ENCODE peak calls at places on chromosomes 2 and 18, in four cellular contexts. One of them, this sample, is unnamed.

GRCh38 chr2:197358927-197359326 is 48.3 kb upstream of the ANKRD44 start:
- DNase-seq in hepatocyte: no peak
- DNase-seq in psoas muscle: no peak
- DNase-seq in sigmoid colon: no peak
- DNase-seq in this sample: no peak

GRCh38 chr2:11417946-11418585 is 47.9 kb downstream of the E2F6 start:
- DNase-seq in hepatocyte: no peak
- DNase-seq in psoas muscle: no peak
- DNase-seq in sigmoid colon: no peak
- DNase-seq in this sample: no peak

GRCh38 chr2:322326-322725 is 34.4 kb upstream of the ALKAL2 start:
- DNase-seq in hepatocyte: no peak
- DNase-seq in psoas muscle: no peak
- DNase-seq in sigmoid colon: no peak
- DNase-seq in this sample: no peak

GRCh38 chr18:12031836-12032235 is 50.5 kb downstream of the IMPA2 start:
- DNase-seq in hepatocyte: no peak
- DNase-seq in psoas muscle: peak; percentile 81
- DNase-seq in sigmoid colon: peak; percentile 92
- DNase-seq in this sample: peak; percentile 47

GRCh38 chr2:206328979-206329378 is 54.5 kb downstream of the ZDBF2 start:
- DNase-seq in hepatocyte: no peak
- DNase-seq in psoas muscle: no peak
- DNase-seq in sigmoid colon: no peak
- DNase-seq in this sample: no peak

GRCh38 chr18:59270689-59271257 is 2.5 kb downstream of the RAX start:
- DNase-seq in hepatocyte: no peak
- DNase-seq in psoas muscle: no peak
- DNase-seq in sigmoid colon: no peak
- DNase-seq in this sample: no peak

GRCh38 chr2:62512385-62512784 is 6.4 kb upstream of the TMEM17 start:
- DNase-seq in hepatocyte: no peak
- DNase-seq in psoas muscle: no peak
- DNase-seq in sigmoid colon: no peak
- DNase-seq in this sample: no peak

GRCh38 chr2:67295851-67296250 is 101.3 kb upstream of the ETAA1 start:
- DNase-seq in hepatocyte: no peak
- DNase-seq in psoas muscle: no peak
- DNase-seq in sigmoid colon: no peak
- DNase-seq in this sample: no peak

GRCh38 chr18:67590571-67591141 is 74.1 kb upstream of the DSEL start:
- DNase-seq in hepatocyte: peak; percentile 12
- DNase-seq in psoas muscle: no peak
- DNase-seq in sigmoid colon: no peak
- DNase-seq in this sample: no peak

GRCh38 chr18:49094979-49095632 is 144.3 kb upstream of the SMAD7 start:
- DNase-seq in hepatocyte: no peak
- DNase-seq in psoas muscle: no peak
- DNase-seq in sigmoid colon: no peak
- DNase-seq in this sample: no peak

GRCh38 chr2:66497706-66498596 is 63.0 kb downstream of the MEIS1 start:
- DNase-seq in hepatocyte: no peak
- DNase-seq in psoas muscle: no peak
- DNase-seq in sigmoid colon: no peak
- DNase-seq in this sample: no peak

GRCh38 chr18:54150226-54150625 is 74.2 kb downstream of the MBD2 start:
- DNase-seq in hepatocyte: no peak
- DNase-seq in psoas muscle: no peak
- DNase-seq in sigmoid colon: no peak
- DNase-seq in this sample: no peak

GRCh38 chr2:128445533-128445900 is 126.8 kb upstream of the HS6ST1 start:
- DNase-seq in hepatocyte: no peak
- DNase-seq in psoas muscle: no peak
- DNase-seq in sigmoid colon: peak; percentile 39
- DNase-seq in this sample: no peak

GRCh38 chr2:210541280-210541902 is 15.0 kb upstream of the CPS1 start:
- DNase-seq in hepatocyte: peak; percentile 45
- DNase-seq in psoas muscle: no peak
- DNase-seq in sigmoid colon: no peak
- DNase-seq in this sample: no peak

DNA sequence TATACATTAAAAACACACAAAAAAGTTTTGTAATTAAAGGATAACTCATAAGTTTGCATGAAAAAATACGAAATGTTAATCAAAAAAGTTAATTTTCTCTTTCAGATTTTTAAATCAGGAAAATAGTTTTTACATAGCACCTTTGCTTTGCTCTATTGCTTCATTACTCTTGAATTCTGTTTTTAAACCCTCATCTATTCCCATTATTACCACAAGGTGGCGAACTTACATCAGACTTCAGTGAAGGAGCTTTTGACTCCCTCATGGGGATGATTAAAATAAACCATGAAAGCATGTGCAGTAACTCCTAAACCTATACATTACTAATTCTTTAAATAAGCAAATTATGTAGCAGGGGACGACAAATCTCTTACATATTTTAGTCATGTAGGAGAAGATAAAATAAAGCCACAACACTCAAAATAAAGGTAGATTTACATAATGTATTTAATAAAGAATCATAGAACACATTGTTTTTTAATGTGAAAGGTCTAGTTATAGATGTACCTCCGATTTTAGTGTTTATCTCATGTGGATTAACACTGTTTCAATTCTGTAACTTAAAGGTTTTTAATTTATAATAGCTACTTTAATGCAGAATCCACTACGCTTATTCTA is 105.2 kb downstream of the NETO1 start:
- DNase-seq in hepatocyte: peak; percentile 75
- DNase-seq in psoas muscle: no peak
- DNase-seq in sigmoid colon: no peak
- DNase-seq in this sample: no peak
- TF ChIP-seq CTCF in hepatocyte: peak; percentile 88
- TF ChIP-seq CTCF in psoas muscle: peak; percentile 58
- TF ChIP-seq CTCF in sigmoid colon: peak; percentile 53
- TF ChIP-seq CTCF in this sample: peak; percentile 56

GRCh38 chr2:224433442-224433841 is 31.5 kb upstream of the FAM124B start:
- DNase-seq in hepatocyte: no peak
- DNase-seq in psoas muscle: no peak
- DNase-seq in sigmoid colon: no peak
- DNase-seq in this sample: no peak
- TF ChIP-seq CTCF in hepatocyte: no peak
- TF ChIP-seq CTCF in psoas muscle: no peak
- TF ChIP-seq CTCF in sigmoid colon: no peak
- TF ChIP-seq CTCF in this sample: no peak

GRCh38 chr18:73774836-73775509 is 372.7 kb downstream of the FBXO15 start:
- DNase-seq in hepatocyte: no peak
- DNase-seq in psoas muscle: no peak
- DNase-seq in sigmoid colon: no peak
- DNase-seq in this sample: no peak
- TF ChIP-seq CTCF in hepatocyte: no peak
- TF ChIP-seq CTCF in psoas muscle: no peak
- TF ChIP-seq CTCF in sigmoid colon: no peak
- TF ChIP-seq CTCF in this sample: no peak

DNA sequence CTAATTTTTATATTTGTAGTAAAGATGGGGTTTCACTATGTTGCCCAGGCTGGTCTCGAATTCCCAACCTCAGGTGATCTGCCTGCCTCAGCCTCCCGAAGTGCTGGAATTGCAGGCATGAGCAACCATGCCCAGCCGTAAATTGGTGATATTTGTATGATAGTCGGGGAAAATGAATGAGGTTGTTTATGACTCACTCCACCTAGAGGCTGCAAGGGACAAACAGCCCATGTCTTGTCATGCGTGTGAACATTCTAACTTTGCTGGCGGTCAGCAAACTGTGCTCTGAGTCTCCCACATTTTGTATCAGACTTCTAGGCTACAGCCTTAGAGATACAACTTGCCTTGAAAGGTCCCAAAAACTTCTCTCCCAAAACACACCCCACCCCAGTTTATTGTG is 133.5 kb upstream of the DTNA start:
- DNase-seq in hepatocyte: no peak
- DNase-seq in psoas muscle: no peak
- DNase-seq in sigmoid colon: no peak
- DNase-seq in this sample: no peak
- TF ChIP-seq CTCF in hepatocyte: no peak
- TF ChIP-seq CTCF in psoas muscle: no peak
- TF ChIP-seq CTCF in sigmoid colon: no peak
- TF ChIP-seq CTCF in this sample: no peak

GRCh38 chr2:36695746-36696415 is 626 bp upstream of the VIT start:
- DNase-seq in hepatocyte: no peak
- DNase-seq in psoas muscle: no peak
- DNase-seq in sigmoid colon: no peak
- DNase-seq in this sample: no peak
- TF ChIP-seq CTCF in hepatocyte: peak; percentile 18
- TF ChIP-seq CTCF in psoas muscle: peak; percentile 10
- TF ChIP-seq CTCF in sigmoid colon: no peak
- TF ChIP-seq CTCF in this sample: no peak

GRCh38 chr2:69018629-69019227 is 5.7 kb downstream of the ANTXR1 start:
- DNase-seq in hepatocyte: no peak
- DNase-seq in psoas muscle: no peak
- DNase-seq in sigmoid colon: no peak
- DNase-seq in this sample: no peak

GRCh38 chr2:69017876-69018275 is 4.9 kb downstream of the ANTXR1 start:
- DNase-seq in hepatocyte: no peak
- DNase-seq in psoas muscle: no peak
- DNase-seq in sigmoid colon: peak; percentile 43
- DNase-seq in this sample: no peak

GRCh38 chr2:69020496-69020895 is 7.5 kb downstream of the ANTXR1 start:
- DNase-seq in hepatocyte: no peak
- DNase-seq in psoas muscle: no peak
- DNase-seq in sigmoid colon: no peak
- DNase-seq in this sample: no peak

GRCh38 chr2:69013837-69014796 is 1.1 kb downstream of the ANTXR1 start:
- DNase-seq in hepatocyte: peak; percentile 39
- DNase-seq in psoas muscle: no peak
- DNase-seq in sigmoid colon: no peak
- DNase-seq in this sample: no peak

GRCh38 chr2:69017080-69017479 is 4.1 kb downstream of the ANTXR1 start:
- DNase-seq in hepatocyte: peak; percentile 42
- DNase-seq in psoas muscle: no peak
- DNase-seq in sigmoid colon: peak; percentile 39
- DNase-seq in this sample: no peak
- TF ChIP-seq CTCF in hepatocyte: no peak
- TF ChIP-seq CTCF in psoas muscle: no peak
- TF ChIP-seq CTCF in sigmoid colon: no peak
- TF ChIP-seq CTCF in this sample: no peak

DNA sequence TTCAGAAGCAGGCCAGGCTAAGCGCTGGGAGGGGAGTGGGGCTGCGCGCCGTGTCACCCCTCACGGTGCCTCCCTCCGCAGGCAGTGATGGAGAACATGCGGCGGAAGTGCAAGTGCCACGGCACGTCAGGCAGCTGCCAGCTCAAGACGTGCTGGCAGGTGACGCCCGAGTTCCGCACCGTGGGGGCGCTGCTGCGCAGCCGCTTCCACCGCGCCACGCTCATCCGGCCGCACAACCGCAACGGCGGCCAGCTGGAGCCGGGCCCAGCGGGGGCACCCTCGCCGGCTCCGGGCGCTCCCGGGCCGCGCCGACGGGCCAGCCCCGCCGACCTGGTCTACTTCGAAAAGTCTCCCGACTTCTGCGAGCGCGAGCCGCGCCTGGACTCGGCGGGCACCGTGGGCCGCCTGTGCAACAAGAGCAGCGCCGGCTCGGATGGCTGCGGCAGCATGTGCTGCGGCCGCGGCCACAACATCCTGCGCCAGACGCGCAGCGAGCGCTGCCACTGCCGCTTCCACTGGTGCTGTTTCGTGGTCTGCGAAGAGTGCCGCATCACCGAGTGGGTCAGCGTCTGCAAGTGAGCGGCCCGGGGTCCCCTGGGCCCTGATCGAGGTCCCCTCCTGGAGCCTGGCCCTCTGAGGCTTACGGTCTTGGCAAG is 12.2 kb downstream of the WNT10A start:
- DNase-seq in hepatocyte: peak; percentile 85
- DNase-seq in psoas muscle: peak; percentile 70
- DNase-seq in sigmoid colon: no peak
- DNase-seq in this sample: peak; percentile 38
- TF ChIP-seq CTCF in hepatocyte: peak; percentile 43
- TF ChIP-seq CTCF in psoas muscle: peak; percentile 44
- TF ChIP-seq CTCF in sigmoid colon: no peak
- TF ChIP-seq CTCF in this sample: peak; percentile 20

DNA sequence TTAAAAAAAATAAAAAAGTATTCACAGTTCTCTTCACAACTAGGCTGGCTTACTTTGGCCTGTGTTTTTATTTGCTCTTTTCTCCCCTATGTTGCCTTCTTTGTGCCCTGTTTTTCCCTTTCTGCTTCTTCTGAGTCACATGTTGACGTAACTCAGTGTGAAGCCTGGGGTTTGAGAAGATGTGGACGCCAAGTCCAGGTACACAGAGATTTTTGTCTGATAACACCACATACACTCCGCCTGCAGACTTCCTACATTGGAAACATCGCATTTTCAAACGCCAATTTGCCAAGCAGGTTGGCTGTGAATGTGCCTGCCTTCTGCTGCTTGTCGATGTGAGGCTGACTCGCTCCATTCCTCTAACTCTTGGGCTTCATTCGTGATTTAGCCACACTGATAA is 62.5 kb upstream of the FN1 start:
- DNase-seq in hepatocyte: peak; percentile 42
- DNase-seq in psoas muscle: no peak
- DNase-seq in sigmoid colon: no peak
- DNase-seq in this sample: no peak
- TF ChIP-seq CTCF in hepatocyte: no peak
- TF ChIP-seq CTCF in psoas muscle: no peak
- TF ChIP-seq CTCF in sigmoid colon: no peak
- TF ChIP-seq CTCF in this sample: no peak

GRCh38 chr18:34354351-34354750 is 129.6 kb upstream of the NOL4 start:
- DNase-seq in hepatocyte: no peak
- DNase-seq in psoas muscle: no peak
- DNase-seq in sigmoid colon: no peak
- DNase-seq in this sample: no peak
- TF ChIP-seq CTCF in hepatocyte: no peak
- TF ChIP-seq CTCF in psoas muscle: no peak
- TF ChIP-seq CTCF in sigmoid colon: no peak
- TF ChIP-seq CTCF in this sample: no peak

This sample was measured in gastrocnemius medialis.